ENCODE peak calls at places on chromosomes 11 and 22, in six cellular contexts. U is HCT116; T is CD8-positive, alpha-beta T cell; P is CD4-positive, alpha-beta memory T cell; B is fibroblast of lung; W is adrenal gland. C is an unnamed sample.

GRCh38 chr11:43963221-43963620 is 20.8 kb downstream of the C11orf96 start:
- DNase-seq in P (no peak), B (no peak), T (no peak), U (no peak), W (peak; percentile 36), C (peak; percentile 15)

GRCh38 chr11:10581481-10582019 is 13.1 kb upstream of the LYVE1 start:
- DNase-seq in T (no peak), P (no peak), B (peak; percentile 40), W (peak; percentile 90), U (no peak), C (no peak)

GRCh38 chr11:85823816-85824215 is 12.9 kb upstream of the SYTL2 start:
- DNase-seq in P (peak; percentile 94), W (no peak), T (peak; percentile 68), U (no peak), B (no peak), C (no peak)

GRCh38 chr11:70080763-70081162 is 2.6 kb downstream of the ANO1 start:
- DNase-seq in T (no peak), B (peak; percentile 33), U (peak; percentile 38), W (no peak), P (no peak), C (no peak)

GRCh38 chr11:122628691-122629555 is 26.6 kb upstream of the UBASH3B start:
- DNase-seq in U (peak; percentile 64), B (peak; percentile 59), W (peak; percentile 88), P (peak; percentile 60), T (peak; percentile 71), C (peak; percentile 34)

GRCh38 chr22:24772493-24773220 is 1.9 kb downstream of the PIWIL3 start:
- DNase-seq in W (peak; percentile 49), B (peak; percentile 22), U (peak; percentile 61), T (no peak), P (no peak), C (no peak)

GRCh38 chr11:73570415-73571114 is 27.3 kb downstream of the FAM168A start:
- DNase-seq in B (peak; percentile 84), P (no peak), W (no peak), T (no peak), U (peak; percentile 8), C (no peak)

GRCh38 chr22:20517422-20517821 is 10.0 kb downstream of the MED15 start:
- DNase-seq in B (no peak), T (no peak), W (no peak), U (no peak), P (no peak), C (no peak)

GRCh38 chr11:117315285-117316196 is 515 bp downstream of the BACE1 start:
- DNase-seq in B (peak; percentile 10), T (no peak), U (no peak), W (no peak), P (peak; percentile 14), C (peak; percentile 33)

GRCh38 chr11:8019671-8020597 is 32.8 kb downstream of the EIF3F start:
- DNase-seq in U (no peak), W (peak; percentile 59), T (no peak), B (peak; percentile 37), P (peak; percentile 44), C (peak; percentile 54)

GRCh38 chr11:105489431-105489830 is 120.4 kb upstream of the GRIA4 start:
- DNase-seq in B (peak; percentile 10), W (peak; percentile 62), T (no peak), U (no peak), P (no peak), C (no peak)

GRCh38 chr11:23364076-23364475 is 503.8 kb upstream of the CCDC179 start:
- DNase-seq in W (no peak), P (no peak), B (peak; percentile 3), U (no peak), T (no peak), C (no peak)

GRCh38 chr22:45072322-45072903 is 62.6 kb upstream of the PHF21B start:
- DNase-seq in W (no peak), B (peak; percentile 87), P (no peak), T (no peak), U (peak; percentile 77), C (no peak)

GRCh38 chr11:34406413-34406812 is 32.3 kb upstream of the CAT start:
- DNase-seq in W (no peak), T (no peak), P (no peak), U (no peak), B (no peak), C (no peak)

GRCh38 chr22:29302681-29303465 is 3.6 kb upstream of the GAS2L1 start:
- DNase-seq in T (no peak), B (no peak), U (no peak), P (no peak), W (peak; percentile 80), C (no peak)

GRCh38 chr11:100687630-100688395 is 725 bp downstream of the ARHGAP42 start:
- DNase-seq in T (peak; percentile 20), U (peak; percentile 75), P (no peak), W (peak; percentile 77), B (peak; percentile 84), C (peak; percentile 61)

GRCh38 chr22:44446483-44446882 is 51.5 kb downstream of the RTL6 start:
- DNase-seq in B (no peak), P (no peak), U (no peak), T (no peak), W (no peak), C (no peak)

GRCh38 chr11:70183032-70183431 is 20.1 kb upstream of the FADD start:
- DNase-seq in U (no peak), T (no peak), W (no peak), B (no peak), P (no peak), C (no peak)

GRCh38 chr11:122343247-122343646 is 227.2 kb upstream of the BLID start:
- DNase-seq in W (no peak), B (peak; percentile 95), U (no peak), T (no peak), P (no peak), C (no peak)

GRCh38 chr11:122703541-122704272 is 48.2 kb downstream of the UBASH3B start:
- DNase-seq in U (no peak), T (no peak), B (peak; percentile 56), P (no peak), W (no peak), C (no peak)

GRCh38 chr11:129861702-129862107 is 33.7 kb downstream of the NFRKB start:
- DNase-seq in B (peak; percentile 97), T (no peak), W (peak; percentile 88), P (no peak), U (peak; percentile 61), C (peak; percentile 58)

GRCh38 chr11:2167141-2168045 is 4.2 kb downstream of the TH start:
- DNase-seq in P (no peak), W (peak; percentile 54), B (no peak), U (no peak), T (no peak), C (no peak)

GRCh38 chr11:109853156-109853776 is 239.9 kb upstream of the ZC3H12C start:
- DNase-seq in U (peak; percentile 79), P (no peak), T (no peak), B (peak; percentile 73), W (no peak), C (no peak)

GRCh38 chr22:38450234-38450797 is 4.7 kb downstream of the KCNJ4 start:
- DNase-seq in W (no peak), T (no peak), P (no peak), U (no peak), B (no peak), C (no peak)
- H3K27me3 ChIP-seq in W (peaks cover 13% of the 10 kb centered on the region), T (peaks cover 12% of the 10 kb centered on the region), P (peaks cover 17% of the 10 kb centered on the region), U (no peaks in the 10 kb centered on the region), B (peaks cover 32% of the 10 kb centered on the region), C (peaks cover 7% of the 10 kb centered on the region)

GRCh38 chr22:33923660-33924246 is 3.5 kb upstream of the LARGE1 start:
- DNase-seq in W (peak; percentile 85), U (peak; percentile 27), B (peak; percentile 59), P (no peak), T (peak; percentile 31), C (peak; percentile 42)
- H3K27me3 ChIP-seq in W (no peaks in the 10 kb centered on the region), U (peaks cover 6% of the 10 kb centered on the region), B (peaks cover 3% of the 10 kb centered on the region), P (peaks cover 5% of the 10 kb centered on the region), T (peaks cover 3% of the 10 kb centered on the region), C (no peaks in the 10 kb centered on the region)

GRCh38 chr22:23357028-23357427 is 176.7 kb downstream of the BCR start:
- DNase-seq in T (no peak), B (no peak), P (no peak), U (no peak), W (peak; percentile 68), C (no peak)
- H3K27me3 ChIP-seq in T (no peaks in the 10 kb centered on the region), B (peaks cover 3% of the 10 kb centered on the region), P (no peaks in the 10 kb centered on the region), U (peaks cover 20% of the 10 kb centered on the region), W (no peaks in the 10 kb centered on the region), C (no peaks in the 10 kb centered on the region)

GRCh38 chr11:126999366-126999765 is 1.2 kb downstream of the KIRREL3 start:
- DNase-seq in B (no peak), P (no peak), T (no peak), W (no peak), U (no peak), C (no peak)
- H3K27me3 ChIP-seq in B (no peaks in the 10 kb centered on the region), P (peaks cover 14% of the 10 kb centered on the region), T (peaks cover 12% of the 10 kb centered on the region), W (peaks cover 32% of the 10 kb centered on the region), U (no peaks in the 10 kb centered on the region), C (no peaks in the 10 kb centered on the region)

C was measured in uterus.